ENCODE peak calls at places on chromosome 13, in six cellular contexts. One of them, this sample, is unnamed.

GRCh38 chr13:48531416-48532145 is 1.3 kb downstream of the RCBTB2 start:
- ATAC-seq in activated T-cell treated with anti-CD3 and anti-CD28 coated beads, Interleukin-2, amount 50 U/mL, for 4 hours: no peak
- ATAC-seq in naive B cell: no peak
- ATAC-seq in right cardiac atrium: peak
- ATAC-seq in upper lobe of left lung: no peak
- ATAC-seq in gastroesophageal sphincter: no peak
- ATAC-seq in this sample: peak

GRCh38 chr13:50726164-50726563 is 117.3 kb downstream of the DLEU7 start:
- ATAC-seq in activated T-cell treated with anti-CD3 and anti-CD28 coated beads, Interleukin-2, amount 50 U/mL, for 4 hours: no peak
- ATAC-seq in naive B cell: peak
- ATAC-seq in right cardiac atrium: no peak
- ATAC-seq in upper lobe of left lung: no peak
- ATAC-seq in gastroesophageal sphincter: no peak
- ATAC-seq in this sample: no peak

GRCh38 chr13:34257980-34258379 is 440.0 kb downstream of the RFC3 start:
- ATAC-seq in activated T-cell treated with anti-CD3 and anti-CD28 coated beads, Interleukin-2, amount 50 U/mL, for 4 hours: no peak
- ATAC-seq in naive B cell: peak
- ATAC-seq in right cardiac atrium: peak
- ATAC-seq in upper lobe of left lung: no peak
- ATAC-seq in gastroesophageal sphincter: no peak
- ATAC-seq in this sample: no peak

GRCh38 chr13:51729853-51730553 is 74.0 kb downstream of the DHRS12 start:
- ATAC-seq in activated T-cell treated with anti-CD3 and anti-CD28 coated beads, Interleukin-2, amount 50 U/mL, for 4 hours: peak
- ATAC-seq in naive B cell: no peak
- ATAC-seq in right cardiac atrium: peak
- ATAC-seq in upper lobe of left lung: peak
- ATAC-seq in gastroesophageal sphincter: peak
- ATAC-seq in this sample: peak

GRCh38 chr13:52925221-52925620 is 76.8 kb upstream of the PCDH8 start:
- ATAC-seq in activated T-cell treated with anti-CD3 and anti-CD28 coated beads, Interleukin-2, amount 50 U/mL, for 4 hours: no peak
- ATAC-seq in naive B cell: no peak
- ATAC-seq in right cardiac atrium: no peak
- ATAC-seq in upper lobe of left lung: no peak
- ATAC-seq in gastroesophageal sphincter: peak
- ATAC-seq in this sample: no peak

GRCh38 chr13:94612050-94612449 is 10.4 kb downstream of the GPR180 start:
- ATAC-seq in activated T-cell treated with anti-CD3 and anti-CD28 coated beads, Interleukin-2, amount 50 U/mL, for 4 hours: no peak
- ATAC-seq in naive B cell: no peak
- ATAC-seq in right cardiac atrium: no peak
- ATAC-seq in upper lobe of left lung: no peak
- ATAC-seq in gastroesophageal sphincter: no peak
- ATAC-seq in this sample: no peak

GRCh38 chr13:95254341-95254740 is 46.9 kb downstream of the ABCC4 start:
- ATAC-seq in activated T-cell treated with anti-CD3 and anti-CD28 coated beads, Interleukin-2, amount 50 U/mL, for 4 hours: no peak
- ATAC-seq in naive B cell: no peak
- ATAC-seq in right cardiac atrium: no peak
- ATAC-seq in upper lobe of left lung: no peak
- ATAC-seq in gastroesophageal sphincter: no peak
- ATAC-seq in this sample: no peak

GRCh38 chr13:28991764-28992163 is 171.6 kb downstream of the MTUS2 start:
- ATAC-seq in activated T-cell treated with anti-CD3 and anti-CD28 coated beads, Interleukin-2, amount 50 U/mL, for 4 hours: no peak
- ATAC-seq in naive B cell: no peak
- ATAC-seq in right cardiac atrium: peak
- ATAC-seq in upper lobe of left lung: no peak
- ATAC-seq in gastroesophageal sphincter: no peak
- ATAC-seq in this sample: no peak

This sample was measured in activated T-helper 17 cell treated with anti-CD3 and anti-CD28 coated beads, Interleukin-2, amount 50 U/mL, for 72 hours.